ENCODE peak calls at places on chromosomes 13 and 19, in seven cellular contexts. C is MV-4-11; L is CD4-positive, CD25-positive, alpha-beta regulatory T cell; W is stimulated activated CD4-positive, alpha-beta T cell treated with anti-CD3 and anti-CD28 coated beads, Interleukin-15, amount 100 ng/mL, for 1 hour; Z is CD4-positive, alpha-beta memory T cell; H is hippocampal formation; E is stimulated activated naive CD4-positive, alpha-beta T cell. V is an unnamed sample.

GRCh38 chr13:74301200-74302063 is 167.2 kb upstream of the KLF12 start:
- DNase-seq in L (no peak), C (no peak), E (no peak), W (no peak), Z (no peak), H (peak; percentile 11), V (no peak)

GRCh38 chr13:99135591-99135990 is 65.1 kb upstream of the UBAC2 start:
- DNase-seq in E (no peak), Z (no peak), L (no peak), W (no peak), C (no peak), H (no peak), V (no peak)

GRCh38 chr13:97938701-97939475 is 14.6 kb upstream of the IPO5 start:
- DNase-seq in W (no peak), L (no peak), H (no peak), E (no peak), Z (no peak), C (no peak), V (no peak)

GRCh38 chr13:98517576-98518310 is 59.2 kb downstream of the STK24 start:
- DNase-seq in W (no peak), E (no peak), Z (peak; percentile 78), H (no peak), L (peak; percentile 47), C (no peak), V (no peak)

GRCh38 chr19:44592451-44592890 is 20.9 kb upstream of the IGSF23 start:
- DNase-seq in C (peak; percentile 93), E (no peak), L (no peak), H (no peak), Z (no peak), W (no peak), V (no peak)

GRCh38 chr19:51529301-51529700 is 2.2 kb downstream of the SIGLEC6 start:
- DNase-seq in C (no peak), H (no peak), W (no peak), E (no peak), Z (no peak), L (no peak), V (no peak)

GRCh38 chr13:114124486-114124885 is 7.9 kb downstream of the RASA3 start:
- DNase-seq in C (no peak), L (no peak), Z (no peak), W (no peak), E (no peak), H (no peak), V (no peak)

GRCh38 chr13:94778585-94778984 is 66.2 kb upstream of the SOX21 start:
- DNase-seq in Z (no peak), E (no peak), H (no peak), C (no peak), L (no peak), W (no peak), V (no peak)

GRCh38 chr13:29737061-29737460 is 113.4 kb downstream of the UBL3 start:
- DNase-seq in E (no peak), L (no peak), W (no peak), Z (no peak), C (no peak), H (no peak), V (no peak)

GRCh38 chr13:38535271-38535670 is 151.6 kb upstream of the FREM2 start:
- DNase-seq in L (no peak), Z (no peak), C (no peak), E (no peak), W (no peak), H (no peak), V (no peak)

GRCh38 chr19:5985098-5985783 is 7.3 kb upstream of the RANBP3 start:
- DNase-seq in C (no peak), E (no peak), W (no peak), Z (no peak), H (no peak), L (no peak), V (no peak)

GRCh38 chr13:85140192-85140591 is 659.0 kb downstream of the SLITRK6 start:
- DNase-seq in L (no peak), H (no peak), C (no peak), E (no peak), W (no peak), Z (no peak), V (no peak)

GRCh38 chr13:41694902-41695301 is 237.6 kb downstream of the RGCC start:
- DNase-seq in L (no peak), W (no peak), Z (no peak), H (no peak), E (no peak), C (peak; percentile 86), V (peak; percentile 3)

GRCh38 chr13:109256866-109257760 is 529.3 kb downstream of the IRS2 start:
- DNase-seq in C (no peak), E (no peak), L (no peak), Z (no peak), H (no peak), W (no peak), V (no peak)

GRCh38 chr13:67330149-67330548 is 100.0 kb upstream of the PCDH9 start:
- DNase-seq in L (no peak), W (no peak), Z (no peak), H (no peak), E (no peak), C (no peak), V (no peak)

GRCh38 chr19:1849132-1849474 is 820 bp upstream of the REXO1 start:
- DNase-seq in W (no peak), H (no peak), E (no peak), L (no peak), C (no peak), Z (no peak), V (no peak)

GRCh38 chr13:41835871-41836270 is 125.0 kb downstream of the VWA8 start:
- DNase-seq in W (no peak), E (no peak), L (no peak), H (no peak), Z (no peak), C (no peak), V (no peak)

GRCh38 chr13:99766641-99767045 is 204.9 kb downstream of the ZIC5 start:
- DNase-seq in W (no peak), E (no peak), H (no peak), L (no peak), C (no peak), Z (no peak), V (no peak)

GRCh38 chr13:109529964-109530363 is 256.4 kb downstream of the IRS2 start:
- DNase-seq in W (no peak), L (no peak), E (no peak), H (no peak), Z (no peak), C (no peak), V (no peak)

GRCh38 chr13:109989155-109989554 is 202.8 kb upstream of the IRS2 start:
- DNase-seq in Z (no peak), E (no peak), H (no peak), W (no peak), L (no peak), C (no peak), V (no peak)

GRCh38 chr13:113453962-113454361 is 674 bp upstream of the ADPRHL1 start:
- DNase-seq in W (no peak), C (no peak), L (no peak), Z (no peak), E (no peak), H (no peak), V (no peak)

GRCh38 chr13:63092461-63092860 is 1676.8 kb upstream of the PCDH20 start:
- DNase-seq in L (no peak), W (no peak), H (no peak), C (no peak), Z (no peak), E (no peak), V (no peak)

GRCh38 chr19:35545855-35546381 is 492 bp downstream of the TMEM147 start:
- DNase-seq in W (no peak), L (peak; percentile 32), E (no peak), H (no peak), Z (peak; percentile 35), C (peak; percentile 29), V (no peak)

GRCh38 chr19:4139614-4140236 is 13.7 kb upstream of the CREB3L3 start:
- DNase-seq in E (peak; percentile 53), C (peak; percentile 64), H (peak; percentile 39), W (peak; percentile 72), Z (peak; percentile 77), L (peak; percentile 75), V (peak; percentile 75)

GRCh38 chr13:74907788-74908187 is 574.2 kb downstream of the TBC1D4 start:
- DNase-seq in E (no peak), W (no peak), L (no peak), Z (no peak), H (no peak), C (no peak), V (no peak)

GRCh38 chr19:41367848-41368301 is 3.9 kb upstream of the B9D2 start:
- DNase-seq in L (no peak), C (peak; percentile 88), E (no peak), H (no peak), W (no peak), Z (no peak), V (no peak)

GRCh38 chr13:100828226-100828625 is 153.6 kb upstream of the TMTC4 start:
- DNase-seq in Z (no peak), W (no peak), E (no peak), L (no peak), C (peak; percentile 39), H (peak; percentile 11), V (no peak)

GRCh38 chr13:41271456-41272285 is 8.3 kb upstream of the MTRF1 start:
- DNase-seq in L (no peak), Z (no peak), E (peak; percentile 59), C (no peak), W (no peak), H (no peak), V (no peak)

GRCh38 chr13:38686635-38687245 is at the start of gene FREM2:
- DNase-seq in W (no peak), Z (no peak), H (peak; percentile 48), L (no peak), E (no peak), C (no peak), V (no peak)